ENCODE peak calls at places on chromosome 14, in five cellular contexts. I, V, R, M and Q are unnamed samples.

GRCh38 chr14:91068642-91069041 is 8.2 kb upstream of the RPS6KA5 start:
- DNase-seq in I (no peak), V (no peak), R (no peak), M (no peak), Q (no peak)

GRCh38 chr14:51472881-51473280 is 178.8 kb upstream of the FRMD6 start:
- DNase-seq in I (peak; percentile 68), V (no peak), R (peak; percentile 83), M (peak; percentile 37), Q (no peak)

GRCh38 chr14:23692416-23692815 is 56.3 kb downstream of the DHRS2 start:
- DNase-seq in I (no peak), V (no peak), R (no peak), M (no peak), Q (no peak)

GRCh38 chr14:74514471-74514932 is 20.9 kb downstream of the ISCA2 start:
- DNase-seq in I (no peak), V (peak; percentile 87), R (peak; percentile 42), M (no peak), Q (no peak)

GRCh38 chr14:75826599-75826998 is 155.2 kb downstream of the TGFB3 start:
- DNase-seq in I (peak; percentile 13), V (no peak), R (no peak), M (no peak), Q (no peak)

GRCh38 chr14:81981311-81981675 is 447.6 kb upstream of the SEL1L start:
- DNase-seq in I (no peak), V (no peak), R (no peak), M (no peak), Q (no peak)

GRCh38 chr14:86462193-86462592 is 932.2 kb downstream of the FLRT2 start:
- DNase-seq in I (peak; percentile 30), V (peak; percentile 30), R (peak; percentile 47), M (no peak), Q (no peak)

GRCh38 chr14:76844223-76844622 is 18.0 kb downstream of the LRRC74A start:
- DNase-seq in I (peak; percentile 36), V (peak; percentile 64), R (peak; percentile 32), M (peak; percentile 81), Q (peak; percentile 67)

GRCh38 chr14:100305446-100306255 is 593 bp downstream of the SLC25A29 start:
- DNase-seq in I (peak; percentile 39), V (no peak), R (peak; percentile 24), M (peak; percentile 47), Q (peak; percentile 27)

GRCh38 chr14:30558362-30558674 is 640 bp upstream of the G2E3 start:
- DNase-seq in I (no peak), V (no peak), R (no peak), M (no peak), Q (no peak)

GRCh38 chr14:96688629-96689028 is 108.6 kb upstream of the VRK1 start:
- DNase-seq in I (no peak), V (no peak), R (no peak), M (no peak), Q (no peak)

GRCh38 chr14:95958105-95958504 is 81.1 kb upstream of the C14orf132 start:
- DNase-seq in I (no peak), V (no peak), R (no peak), M (no peak), Q (no peak)

GRCh38 chr14:22545842-22546721 is 42.9 kb downstream of the DAD1 start:
- DNase-seq in I (peak; percentile 79), V (peak; percentile 74), R (peak; percentile 93), M (peak; percentile 88), Q (no peak)